ENCODE peak calls at places on chromosomes 7 and 10, in four cellular contexts. D is neural progenitor cell, G is ACHN, M is lung microvascular endothelial cell. Z is an unnamed sample.
A peak's percentile ranks its signal among the peaks of the same experiment; 100 is the strongest.

GRCh38 chr10:17134737-17135260 is 5.2 kb upstream of the CUBN start:
- DNase-seq in D (peak; percentile 37), G (no peak), M (no peak), Z (no peak)

GRCh38 chr7:142855756-142856564 is 1.1 kb downstream of the EPHB6 start:
- DNase-seq in D (no peak), G (no peak), M (no peak), Z (peak; percentile 41)

GRCh38 chr10:70355234-70356021 is 27.0 kb downstream of the LRRC20 start:
- DNase-seq in G (no peak), M (no peak), D (peak; percentile 82), Z (no peak)

GRCh38 chr10:1083581-1083980 is 27.4 kb downstream of the WDR37 start:
- DNase-seq in G (no peak), D (no peak), M (no peak), Z (no peak)

GRCh38 chr7:74083117-74083876 is at the start of gene LIMK1:
- DNase-seq in G (peak; percentile 81), D (peak; percentile 96), M (peak; percentile 82), Z (peak; percentile 77)

GRCh38 chr10:29784175-29784773 is 149.5 kb upstream of the SVIL start:
- DNase-seq in M (peak; percentile 99), G (peak; percentile 64), D (no peak), Z (peak; percentile 48)

GRCh38 chr7:68321076-68321639 is 1277.1 kb upstream of the AUTS2 start:
- DNase-seq in M (no peak), G (no peak), D (peak; percentile 9), Z (peak; percentile 55)

GRCh38 chr7:127959770-127960169 is 71.5 kb downstream of the LRRC4 start:
- DNase-seq in G (no peak), D (no peak), M (no peak), Z (no peak)

GRCh38 chr7:122726881-122727280 is 24.2 kb upstream of the RNF148 start:
- DNase-seq in M (no peak), D (no peak), G (no peak), Z (no peak)

GRCh38 chr10:4351723-4352565 is 474.1 kb upstream of the AKR1E2 start:
- DNase-seq in M (peak; percentile 93), G (no peak), D (no peak), Z (peak; percentile 41)

GRCh38 chr7:112437038-112437437 is 13.2 kb upstream of the IFRD1 start:
- DNase-seq in D (no peak), M (no peak), G (peak; percentile 79), Z (no peak)

GRCh38 chr10:59582779-59583178 is 126.9 kb downstream of the SLC16A9 start:
- DNase-seq in M (no peak), G (no peak), D (no peak), Z (no peak)

GRCh38 chr10:74189999-74190421 is 39.0 kb downstream of the ADK start:
- DNase-seq in M (peak; percentile 66), G (peak; percentile 79), D (no peak), Z (peak; percentile 72)

GRCh38 chr10:109062371-109062770 is 860.9 kb downstream of the XPNPEP1 start:
- DNase-seq in D (no peak), G (peak; percentile 71), M (no peak), Z (no peak)

GRCh38 chr10:68202965-68203358 is 29.0 kb downstream of the ATOH7 start:
- DNase-seq in G (peak; percentile 39), D (no peak), M (peak; percentile 83), Z (no peak)

GRCh38 chr10:697097-697875 is 7.8 kb upstream of the DIP2C start:
- DNase-seq in D (no peak), G (no peak), M (no peak), Z (no peak)

GRCh38 chr7:121544726-121545125 is 148.6 kb upstream of the FAM3C start:
- DNase-seq in M (peak; percentile 97), G (peak; percentile 97), D (no peak), Z (peak; percentile 88)

GRCh38 chr7:37201003-37201875 is 247.4 kb downstream of the ELMO1 start:
- DNase-seq in G (peak; percentile 79), D (peak; percentile 91), M (peak; percentile 85), Z (peak; percentile 92)

GRCh38 chr7:69476416-69476815 is 121.9 kb upstream of the AUTS2 start:
- DNase-seq in D (no peak), M (no peak), G (no peak), Z (no peak)

GRCh38 chr7:82335927-82336326 is 107.7 kb downstream of the CACNA2D1 start:
- DNase-seq in M (no peak), G (peak; percentile 46), D (peak; percentile 60), Z (peak; percentile 61)

GRCh38 chr10:112383325-112383724 is 9.4 kb downstream of the ACSL5 start:
- DNase-seq in D (no peak), G (peak; percentile 74), M (peak; percentile 65), Z (peak; percentile 79)

GRCh38 chr7:159031750-159032149 is 112.9 kb downstream of the VIPR2 start:
- DNase-seq in G (no peak), M (no peak), D (no peak), Z (no peak)

GRCh38 chr10:4242561-4243035 is 457.6 kb upstream of the KLF6 start:
- DNase-seq in D (peak; percentile 13), G (no peak), M (peak; percentile 96), Z (peak; percentile 36)

GRCh38 chr10:104993085-104993484 is 352.0 kb downstream of the SORCS3 start:
- DNase-seq in G (no peak), D (peak; percentile 5), M (no peak), Z (no peak)

GRCh38 chr7:41399171-41399570 is 303.7 kb downstream of the INHBA start:
- DNase-seq in M (no peak), D (no peak), G (no peak), Z (no peak)

GRCh38 chr10:119026301-119027110 is 3.0 kb upstream of the NANOS1 start:
- DNase-seq in D (no peak), M (no peak), G (no peak), Z (no peak)

GRCh38 chr10:124825702-124826101 is 24.1 kb downstream of the ABRAXAS2 start:
- DNase-seq in D (no peak), G (no peak), M (no peak), Z (no peak)

GRCh38 chr7:133077394-133077793 is 4.5 kb downstream of the CHCHD3 start:
- DNase-seq in M (no peak), G (no peak), D (no peak), Z (no peak)

GRCh38 chr10:100999742-101000601 is at the start of gene LZTS2:
- DNase-seq in M (peak; percentile 34), G (peak; percentile 50), D (peak; percentile 58), Z (peak; percentile 54)

GRCh38 chr7:91112902-91113321 is 151.3 kb upstream of the FZD1 start:
- DNase-seq in M (peak; percentile 2), G (no peak), D (no peak), Z (no peak)

GRCh38 chr7:29946428-29947186 is 43.0 kb downstream of the SCRN1 start:
- DNase-seq in M (peak; percentile 47), D (no peak), G (peak; percentile 60), Z (peak; percentile 57)

GRCh38 chr7:2821842-2822507 is 22.1 kb downstream of the GNA12 start:
- DNase-seq in D (no peak), M (peak; percentile 84), G (peak; percentile 72), Z (peak; percentile 33)

GRCh38 chr10:33258951-33259350 is 75.5 kb downstream of the NRP1 start:
- DNase-seq in D (peak; percentile 59), G (no peak), M (no peak), Z (peak; percentile 29)

Z was measured in HT-29.